ENCODE peak calls at places on chromosomes 7 and 10, in seven cellular contexts. B is colonic mucosa, U is cardiac fibroblast, J is Karpas-422, D is endodermal cell, G is astrocyte of the spinal cord, M is psoas muscle. V is an unnamed sample.
A peak's percentile ranks its signal among the peaks of the same experiment; 100 is the strongest.

GRCh38 chr10:77457266-77457665 is 180.3 kb downstream of the KCNMA1 start:
- DNase-seq in M (no peak), J (no peak), U (no peak), G (no peak), D (no peak), B (no peak), V (no peak)

GRCh38 chr7:106620681-106621080 is 40.3 kb downstream of the CCDC71L start:
- DNase-seq in G (no peak), J (no peak), M (no peak), B (no peak), D (no peak), U (peak; percentile 50), V (no peak)

GRCh38 chr10:58513189-58514101 is 773 bp downstream of the BICC1 start:
- DNase-seq in M (peak; percentile 88), D (peak; percentile 71), G (peak; percentile 78), B (peak; percentile 51), U (peak; percentile 83), J (no peak), V (peak; percentile 62)

GRCh38 chr10:15236340-15236739 is 67.8 kb upstream of the NMT2 start:
- DNase-seq in M (no peak), U (peak; percentile 60), B (no peak), D (no peak), J (no peak), G (peak; percentile 27), V (peak; percentile 4)

GRCh38 chr7:13641699-13642098 is 347.8 kb downstream of the ETV1 start:
- DNase-seq in M (no peak), B (no peak), D (no peak), G (peak; percentile 38), J (no peak), U (peak; percentile 89), V (no peak)

GRCh38 chr7:40077849-40078248 is 56.6 kb downstream of the MPLKIP start:
- DNase-seq in D (no peak), J (no peak), M (no peak), U (peak; percentile 41), B (no peak), G (no peak), V (peak; percentile 6)

GRCh38 chr10:59006511-59007306 is 169.7 kb upstream of the PHYHIPL start:
- DNase-seq in M (no peak), U (peak; percentile 88), B (no peak), G (peak; percentile 51), D (no peak), J (no peak), V (peak; percentile 68)

GRCh38 chr10:86253171-86254072 is 113.2 kb downstream of the GRID1 start:
- DNase-seq in G (no peak), D (peak; percentile 75), B (no peak), U (no peak), M (no peak), J (no peak), V (no peak)

GRCh38 chr10:23338155-23338828 is 6.3 kb downstream of the C10orf67 start:
- DNase-seq in G (no peak), D (peak; percentile 59), J (no peak), U (peak; percentile 25), M (no peak), B (no peak), V (peak; percentile 50)

GRCh38 chr7:99644436-99644835 is 27.7 kb downstream of the ZSCAN25 start:
- DNase-seq in D (no peak), U (no peak), J (no peak), B (no peak), G (no peak), M (no peak), V (no peak)

GRCh38 chr7:82036146-82036886 is 266.5 kb upstream of the HGF start:
- DNase-seq in U (peak; percentile 95), J (no peak), D (no peak), M (no peak), G (peak; percentile 52), B (no peak), V (peak; percentile 48)

GRCh38 chr10:16867556-16867955 is 50.3 kb upstream of the RSU1 start:
- DNase-seq in U (peak; percentile 67), B (no peak), D (no peak), G (peak; percentile 88), J (no peak), M (no peak), V (peak; percentile 48)

GRCh38 chr7:44313016-44313415 is 12.4 kb downstream of the CAMK2B start:
- DNase-seq in J (no peak), G (no peak), M (peak; percentile 40), D (no peak), U (no peak), B (peak; percentile 6), V (no peak)

GRCh38 chr7:371119-371778 is 81.3 kb downstream of the FOXL3 start:
- DNase-seq in D (no peak), G (no peak), J (peak; percentile 42), B (peak; percentile 55), U (no peak), M (peak; percentile 27), V (no peak)

GRCh38 chr10:12435348-12435747 is 86.0 kb downstream of the CAMK1D start:
- DNase-seq in D (no peak), J (no peak), M (no peak), U (no peak), G (no peak), B (no peak), V (no peak)

DNA sequence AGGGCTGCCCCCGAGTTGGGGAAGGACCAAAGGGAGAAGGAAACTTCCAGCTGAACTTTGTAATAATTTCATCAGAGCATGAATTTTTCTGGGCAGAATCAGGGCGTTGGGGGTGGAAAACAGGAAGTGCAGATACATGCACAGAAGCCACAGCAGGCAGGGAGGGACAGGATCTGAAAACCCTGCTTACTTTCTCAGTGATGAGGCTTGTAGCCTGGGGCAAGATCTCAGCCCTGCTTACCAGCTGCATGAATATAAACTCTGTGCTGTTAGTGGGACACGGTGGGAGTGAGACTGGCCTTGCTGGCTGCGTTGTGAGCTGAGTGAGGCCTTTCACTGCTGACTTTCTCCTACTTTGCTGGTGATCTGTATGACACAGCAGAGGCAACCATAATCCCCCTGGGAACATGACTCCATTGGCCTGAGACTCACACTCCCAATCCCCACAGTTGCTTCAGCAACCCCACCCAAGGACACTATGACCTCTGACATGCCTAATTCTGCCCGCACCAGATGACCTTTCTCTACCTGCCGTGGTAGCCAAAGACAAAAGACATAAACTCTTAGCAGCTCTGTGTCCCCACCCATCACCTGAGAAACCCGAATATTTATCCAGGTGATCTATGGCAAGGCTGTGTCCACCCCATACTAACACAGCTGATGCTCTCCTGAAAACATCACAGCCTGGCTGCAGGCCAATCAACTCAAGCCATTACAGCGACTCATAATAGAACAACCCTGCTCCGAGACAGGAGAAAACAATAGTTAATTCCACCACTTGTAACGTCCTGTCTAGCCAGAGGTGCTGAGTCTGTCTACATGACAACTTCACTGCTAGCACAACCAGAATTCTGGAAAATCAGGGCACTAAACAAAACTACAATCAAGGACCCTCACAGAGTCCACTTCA is 190.7 kb upstream of the CHRM2 start:
- DNase-seq in M (no peak), U (peak; percentile 59), B (no peak), D (no peak), G (peak; percentile 62), J (peak; percentile 55), V (peak; percentile 20)
- H3K4me3 ChIP-seq in M (no peak overlapping the region), U (no peak overlapping the region), B (no peak overlapping the region), D (no peak overlapping the region), G (no peak overlapping the region), J (no peak overlapping the region), V (no peak overlapping the region)

GRCh38 chr7:4820405-4820967 is 41.3 kb downstream of the PAPOLB start:
- DNase-seq in J (no peak), D (no peak), G (no peak), U (no peak), B (no peak), M (peak; percentile 53), V (no peak)

GRCh38 chr7:4820968-4821471 is 40.8 kb downstream of the PAPOLB start:
- DNase-seq in G (no peak), U (no peak), M (peak; percentile 51), B (no peak), D (no peak), J (no peak), V (no peak)

GRCh38 chr7:4817178-4817905 is 41.9 kb downstream of the AP5Z1 start:
- DNase-seq in M (peak; percentile 38), J (no peak), D (no peak), G (no peak), B (no peak), U (no peak), V (no peak)

GRCh38 chr7:4818000-4818794 is 42.8 kb downstream of the AP5Z1 start:
- DNase-seq in J (no peak), U (no peak), G (no peak), M (peak; percentile 36), D (no peak), B (no peak), V (no peak)

GRCh38 chr7:4819450-4820404 is 42.1 kb downstream of the PAPOLB start:
- DNase-seq in U (no peak), G (no peak), B (no peak), D (no peak), M (peak; percentile 62), J (no peak), V (no peak)
- H3K4me3 ChIP-seq in U (no peak overlapping the region), G (no peak overlapping the region), B (no peak overlapping the region), D (no peak overlapping the region), M (no peak overlapping the region), J (no peak overlapping the region), V (no peak overlapping the region)

GRCh38 chr10:101123815-101124617 is 7.1 kb upstream of the TLX1 start:
- DNase-seq in B (no peak), U (no peak), G (no peak), J (no peak), M (peak; percentile 39), D (peak; percentile 38), V (no peak)
- H3K4me3 ChIP-seq in B (peak overlapping the region; percentile 27), U (no peak overlapping the region), G (no peak overlapping the region), J (no peak overlapping the region), M (peak overlapping the region; percentile 59), D (no peak overlapping the region), V (no peak overlapping the region)

GRCh38 chr10:72104472-72105097 is 16.2 kb upstream of the SPOCK2 start:
- DNase-seq in J (no peak), M (no peak), D (no peak), B (no peak), U (peak; percentile 27), G (no peak), V (no peak)
- H3K4me3 ChIP-seq in J (no peak overlapping the region), M (no peak overlapping the region), D (no peak overlapping the region), B (no peak overlapping the region), U (no peak overlapping the region), G (no peak overlapping the region), V (no peak overlapping the region)

DNA sequence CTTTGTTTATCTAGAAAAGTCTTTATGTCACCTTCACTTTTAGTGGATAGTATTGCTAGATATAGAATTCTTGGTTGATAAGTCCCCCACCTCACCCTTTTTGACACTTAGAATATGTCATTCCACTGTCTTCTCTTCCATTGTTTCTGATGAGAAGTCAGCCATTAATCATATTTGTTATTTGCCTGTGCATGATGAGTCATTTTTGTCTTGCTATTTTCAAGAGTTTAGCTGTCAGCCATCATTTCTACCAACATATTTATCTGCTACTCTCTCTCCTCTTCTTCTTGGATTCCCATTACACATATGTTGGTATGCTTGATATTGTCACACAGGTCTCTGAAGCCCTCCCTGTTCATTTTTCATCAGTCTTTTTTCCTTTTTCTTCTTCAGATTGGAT is 160.8 kb upstream of the TCF7L2 start:
- DNase-seq in D (no peak), G (no peak), M (no peak), B (no peak), J (no peak), U (peak; percentile 19), V (no peak)
- H3K4me3 ChIP-seq in D (no peak overlapping the region), G (no peak overlapping the region), M (no peak overlapping the region), B (no peak overlapping the region), J (no peak overlapping the region), U (no peak overlapping the region), V (no peak overlapping the region)

GRCh38 chr7:88759956-88760515 is 536 bp downstream of the ZNF804B start:
- DNase-seq in G (peak; percentile 4), B (no peak), M (no peak), D (no peak), J (no peak), U (no peak), V (no peak)
- H3K4me3 ChIP-seq in G (no peak overlapping the region), B (no peak overlapping the region), M (no peak overlapping the region), D (peak overlapping the region; percentile 76), J (no peak overlapping the region), U (no peak overlapping the region), V (peak overlapping the region; percentile 20)

GRCh38 chr10:76111404-76111803 is 680.0 kb downstream of the LRMDA start:
- DNase-seq in D (no peak), J (no peak), U (no peak), M (no peak), B (no peak), G (no peak), V (no peak)
- H3K4me3 ChIP-seq in D (no peak overlapping the region), J (no peak overlapping the region), U (no peak overlapping the region), M (no peak overlapping the region), B (no peak overlapping the region), G (no peak overlapping the region), V (no peak overlapping the region)